ENCODE peak calls at places on chromosomes 4 and X, in ten cellular contexts. G is dorsolateral prefrontal cortex; I is body of pancreas; V is SK-N-SH; H is suprapubic skin; N is A549; W is mammary epithelial cell; S is GM23248; Z is CD8-positive, alpha-beta memory T cell; O is MM.1S. C is an unnamed sample.

GRCh38 chrX:45479835-45480422 is 279.3 kb upstream of the DIPK2B start:
- DNase-seq in G (no peak), V (no peak), N (peak), O (no peak), Z (no peak), H (no peak), S (peak), W (peak), I (no peak), C (peak)

GRCh38 chr4:37607018-37607417 is 79.2 kb downstream of the RELL1 start:
- DNase-seq in V (no peak), W (no peak), I (no peak), G (no peak), N (no peak), H (no peak), Z (no peak), O (no peak), S (no peak), C (no peak)

GRCh38 chr4:57131849-57132745 is 21.9 kb upstream of the IGFBP7 start:
- DNase-seq in Z (no peak), W (peak), G (no peak), N (no peak), O (no peak), I (peak), S (no peak), V (no peak), H (no peak), C (no peak)

GRCh38 chr4:105988671-105989070 is 93.4 kb downstream of the NPNT start:
- DNase-seq in I (no peak), N (no peak), O (no peak), W (peak), Z (no peak), S (no peak), G (no peak), V (no peak), H (no peak), C (no peak)

GRCh38 chr4:8345946-8346814 is 76.6 kb downstream of the HTRA3 start:
- DNase-seq in V (no peak), H (peak), S (no peak), I (no peak), G (peak), N (no peak), W (no peak), O (no peak), Z (no peak), C (no peak)

GRCh38 chrX:39936886-39937770 is 160.6 kb downstream of the BCOR start:
- DNase-seq in Z (no peak), W (no peak), O (peak), N (no peak), S (no peak), H (no peak), I (no peak), V (no peak), G (no peak), C (no peak)

GRCh38 chrX:129925305-129926092 is 19.5 kb downstream of the UTP14A start:
- DNase-seq in N (peak), H (peak), V (peak), S (peak), O (peak), G (peak), W (peak), Z (peak), I (peak), C (peak)

GRCh38 chr4:139522457-139522856 is 33.6 kb downstream of the SETD7 start:
- DNase-seq in O (no peak), Z (no peak), W (no peak), I (no peak), G (no peak), N (no peak), H (no peak), V (no peak), S (no peak), C (no peak)

GRCh38 chr4:3316146-3316545 is 23.3 kb downstream of the RGS12 start:
- DNase-seq in Z (no peak), V (no peak), O (no peak), I (no peak), G (no peak), N (no peak), H (no peak), W (no peak), S (no peak), C (no peak)

GRCh38 chr4:138560448-138560847 is 318.3 kb upstream of the SLC7A11 start:
- DNase-seq in I (no peak), O (no peak), V (no peak), Z (no peak), W (no peak), G (no peak), N (no peak), S (no peak), H (no peak), C (no peak)

GRCh38 chrX:18616688-18617087 is 55.2 kb downstream of the RS1 start:
- DNase-seq in W (no peak), G (no peak), V (no peak), N (no peak), I (no peak), H (no peak), O (no peak), Z (no peak), S (no peak), C (no peak)

GRCh38 chr4:159070742-159071141 is 32.1 kb upstream of the RAPGEF2 start:
- DNase-seq in V (no peak), Z (no peak), N (no peak), H (no peak), G (peak), O (no peak), I (no peak), S (peak), W (peak), C (peak)

GRCh38 chrX:118226060-118226428 is 109.4 kb upstream of the KLHL13 start:
- DNase-seq in W (no peak), O (peak), G (no peak), Z (no peak), V (peak), S (peak), H (no peak), I (no peak), N (peak), C (peak)

GRCh38 chrX:27918799-27919198 is 62.5 kb downstream of the DCAF8L1 start:
- DNase-seq in Z (no peak), W (peak), G (no peak), N (peak), S (no peak), O (no peak), V (no peak), I (peak), H (no peak), C (no peak)

GRCh38 chr4:148064451-148064850 is 332.6 kb downstream of the ARHGAP10 start:
- DNase-seq in G (no peak), I (no peak), W (no peak), S (no peak), V (no peak), N (no peak), H (no peak), Z (no peak), O (no peak), C (no peak)

GRCh38 chr4:152529880-152530279 is 6.0 kb downstream of the FBXW7 start:
- DNase-seq in S (no peak), I (no peak), H (no peak), G (no peak), N (no peak), W (no peak), O (no peak), Z (no peak), V (no peak), C (no peak)

GRCh38 chrX:41482153-41482850 is 35.2 kb downstream of the NYX start:
- DNase-seq in V (no peak), N (no peak), H (no peak), O (no peak), W (no peak), S (peak), Z (no peak), G (no peak), I (no peak), C (no peak)

GRCh38 chr4:91086008-91086407 is 958.8 kb downstream of the CCSER1 start:
- DNase-seq in W (no peak), G (no peak), H (no peak), V (no peak), S (no peak), Z (no peak), O (no peak), I (no peak), N (no peak), C (no peak)

GRCh38 chr4:184649971-184650855 is 675 bp downstream of the PRIMPOL start:
- DNase-seq in N (peak), W (peak), O (peak), Z (no peak), V (peak), G (no peak), S (peak), H (no peak), I (peak), C (no peak)

GRCh38 chrX:98412058-98412457 is 1528.3 kb downstream of the RPA4 start:
- DNase-seq in V (no peak), H (no peak), G (no peak), Z (no peak), S (no peak), I (no peak), O (no peak), W (no peak), N (no peak), C (no peak)

GRCh38 chrX:101999644-102000539 is 68.1 kb upstream of the ZMAT1 start:
- DNase-seq in O (no peak), W (no peak), H (no peak), S (no peak), I (no peak), V (no peak), G (no peak), N (no peak), Z (no peak), C (no peak)

GRCh38 chrX:13689519-13690211 is 737 bp downstream of the RAB9A start:
- DNase-seq in Z (no peak), O (no peak), G (no peak), H (no peak), V (no peak), S (peak), W (peak), N (no peak), I (no peak), C (peak)

GRCh38 chr4:89427765-89428164 is 120.2 kb upstream of the GPRIN3 start:
- DNase-seq in G (no peak), V (no peak), I (peak), Z (no peak), W (no peak), O (no peak), N (peak), S (no peak), H (no peak), C (no peak)

GRCh38 chrX:9988762-9989161 is 21.6 kb downstream of the CLDN34 start:
- DNase-seq in I (no peak), W (no peak), Z (no peak), H (no peak), V (peak), N (peak), S (peak), G (no peak), O (peak), C (no peak)

GRCh38 chr4:68342139-68342538 is 7.8 kb downstream of the YTHDC1 start:
- DNase-seq in S (peak), I (peak), O (no peak), Z (no peak), V (no peak), G (no peak), W (peak), N (peak), H (no peak), C (peak)

GRCh38 chrX:43552166-43552565 is 103.9 kb upstream of the MAOA start:
- DNase-seq in I (no peak), G (no peak), Z (no peak), O (no peak), S (no peak), V (no peak), W (peak), H (no peak), N (peak), C (no peak)

GRCh38 chr4:110292994-110293744 is 94.8 kb upstream of the ELOVL6 start:
- DNase-seq in G (no peak), H (no peak), V (no peak), S (no peak), N (no peak), I (no peak), W (no peak), Z (no peak), O (no peak), C (no peak)

GRCh38 chrX:83446355-83446754 is 61.7 kb upstream of the POU3F4 start:
- DNase-seq in W (no peak), I (no peak), G (no peak), Z (no peak), V (no peak), S (no peak), O (no peak), H (no peak), N (no peak), C (no peak)
- H3K27ac ChIP-seq in W (no peak), I (no peak), G (no peak), Z (no peak), V (no peak), S (no peak), O (no peak), H (no peak), N (no peak), C (no peak)

GRCh38 chr4:26136615-26137014 is 184.2 kb upstream of the RBPJ start:
- DNase-seq in Z (no peak), N (no peak), G (no peak), W (no peak), V (no peak), I (no peak), S (no peak), O (no peak), H (no peak), C (no peak)

GRCh38 chr4:26141916-26142638 is 178.7 kb upstream of the RBPJ start:
- DNase-seq in V (no peak), H (no peak), W (no peak), G (no peak), N (no peak), O (no peak), S (peak), I (peak), Z (no peak), C (no peak)

GRCh38 chr4:26139310-26139924 is 181.4 kb upstream of the RBPJ start:
- DNase-seq in H (no peak), N (no peak), S (peak), W (no peak), V (no peak), Z (no peak), G (no peak), O (no peak), I (no peak), C (no peak)

GRCh38 chr4:26141101-26141830 is 179.5 kb upstream of the RBPJ start:
- DNase-seq in H (no peak), W (no peak), I (no peak), V (no peak), Z (no peak), G (no peak), S (no peak), N (no peak), O (no peak), C (no peak)

DNA sequence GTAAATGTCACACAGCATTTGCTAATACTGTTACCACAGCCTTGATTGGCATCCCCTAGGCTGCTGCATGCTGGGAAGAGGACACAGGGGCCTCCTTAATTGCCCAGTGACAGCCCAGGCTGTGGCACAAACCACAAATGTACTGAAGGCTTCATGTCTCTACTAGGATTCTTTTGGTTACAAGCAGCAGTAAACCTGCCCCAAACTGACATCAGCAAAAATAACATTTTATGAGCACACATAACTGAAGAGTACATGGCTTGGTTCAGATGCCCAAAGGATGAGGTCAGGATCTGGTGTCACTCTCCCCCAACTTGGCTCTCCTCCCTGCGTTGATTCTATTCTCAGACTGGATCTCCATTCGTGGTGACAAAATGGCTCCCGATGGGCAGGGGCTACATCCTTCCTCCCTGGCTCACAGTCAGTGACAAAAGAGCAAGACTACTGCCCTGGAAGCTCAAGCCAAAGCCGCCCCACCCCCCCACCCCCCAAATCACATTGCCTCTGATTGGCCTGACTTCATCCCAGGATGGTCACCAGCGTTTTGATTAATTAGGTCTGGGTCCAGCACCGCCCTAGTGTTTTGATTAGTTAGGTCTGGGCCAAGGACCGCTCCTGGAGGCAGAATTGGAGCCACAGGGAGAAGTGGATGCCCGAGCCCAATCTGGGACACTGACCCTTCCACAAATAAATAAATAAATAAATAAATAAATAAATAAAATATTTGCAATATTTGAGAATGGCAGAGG is 180.5 kb upstream of the RBPJ start:
- DNase-seq in I (no peak), N (no peak), V (no peak), Z (no peak), W (no peak), H (no peak), S (peak), G (no peak), O (no peak), C (peak)
- H3K4me3 ChIP-seq in I (no peak), N (no peak), V (no peak), Z (no peak), W (no peak), H (no peak), S (no peak), G (no peak), O (no peak), C (no peak)

GRCh38 chr4:116866116-116866515 is 219.3 kb downstream of the TRAM1L1 start:
- DNase-seq in S (no peak), Z (no peak), V (no peak), I (no peak), O (no peak), N (no peak), G (no peak), W (no peak), H (no peak), C (no peak)
- H3K27ac ChIP-seq in S (no peak), Z (no peak), V (no peak), I (no peak), O (no peak), N (no peak), G (no peak), W (no peak), H (no peak), C (no peak)

GRCh38 chrX:69503228-69503834 is 795 bp upstream of the NALF2 start:
- DNase-seq in V (peak), Z (no peak), S (no peak), H (no peak), O (no peak), W (no peak), I (peak), N (peak), G (no peak), C (no peak)

GRCh38 chrX:69503835-69504625 is at the start of gene NALF2:
- DNase-seq in N (peak), I (peak), W (peak), Z (no peak), H (no peak), V (peak), G (no peak), O (peak), S (peak), C (no peak)

GRCh38 chrX:69506617-69507499 is 2.7 kb downstream of the NALF2 start:
- DNase-seq in I (no peak), N (no peak), G (no peak), O (no peak), W (no peak), H (no peak), S (peak), Z (no peak), V (no peak), C (no peak)

GRCh38 chrX:69505772-69506616 is 1.9 kb downstream of the NALF2 start:
- DNase-seq in Z (no peak), G (no peak), H (no peak), S (no peak), O (no peak), I (no peak), N (no peak), V (no peak), W (no peak), C (no peak)

GRCh38 chrX:69504626-69505612 is 793 bp downstream of the NALF2 start:
- DNase-seq in I (no peak), Z (no peak), N (no peak), G (no peak), V (peak), O (no peak), W (no peak), H (no peak), S (peak), C (no peak)
- H3K4me3 ChIP-seq in I (peak), Z (no peak), N (peak), G (peak), V (peak), O (peak), W (peak), H (peak), S (no peak), C (no peak)

DNA sequence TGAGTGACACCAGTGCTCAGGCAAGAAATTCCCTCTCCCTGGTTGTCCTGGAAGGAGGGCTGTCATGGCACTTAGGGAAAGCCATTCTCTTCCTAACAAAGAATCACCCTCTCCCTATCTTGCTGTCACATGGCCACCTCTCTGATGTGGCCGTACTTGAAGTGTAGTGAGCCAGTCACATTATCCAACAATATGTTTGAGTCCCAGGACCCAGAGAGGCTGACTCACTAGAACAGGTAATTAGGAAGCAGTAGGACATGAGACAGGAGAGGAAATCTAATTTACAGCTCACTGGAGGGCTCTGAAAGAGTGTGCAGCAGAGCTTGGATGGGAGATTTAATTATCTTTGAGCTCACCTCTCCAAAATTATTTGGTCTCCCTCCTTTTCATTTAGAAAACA is 299.1 kb downstream of the ARHGAP24 start:
- DNase-seq in G (no peak), N (no peak), Z (no peak), O (no peak), W (no peak), I (no peak), H (no peak), S (no peak), V (no peak), C (no peak)
- H3K27ac ChIP-seq in G (no peak), N (no peak), Z (no peak), O (no peak), W (no peak), I (no peak), H (no peak), S (no peak), V (no peak), C (no peak)

GRCh38 chrX:38807873-38808272 is 6.6 kb downstream of the MID1IP1 start:
- DNase-seq in G (no peak), O (no peak), Z (no peak), V (no peak), W (no peak), S (peak), I (no peak), H (no peak), N (no peak), C (no peak)

GRCh38 chrX:38806875-38807601 is 5.8 kb downstream of the MID1IP1 start:
- DNase-seq in N (no peak), V (no peak), W (no peak), Z (no peak), H (no peak), O (no peak), G (no peak), S (peak), I (peak), C (no peak)

GRCh38 chrX:38805294-38806053 is 4.2 kb downstream of the MID1IP1 start:
- DNase-seq in O (peak), V (peak), N (peak), W (peak), S (peak), G (peak), H (peak), I (peak), Z (peak), C (no peak)

GRCh38 chrX:38804481-38805293 is 3.4 kb downstream of the MID1IP1 start:
- DNase-seq in S (peak), G (no peak), N (peak), V (peak), O (peak), I (peak), W (peak), Z (no peak), H (no peak), C (no peak)

DNA sequence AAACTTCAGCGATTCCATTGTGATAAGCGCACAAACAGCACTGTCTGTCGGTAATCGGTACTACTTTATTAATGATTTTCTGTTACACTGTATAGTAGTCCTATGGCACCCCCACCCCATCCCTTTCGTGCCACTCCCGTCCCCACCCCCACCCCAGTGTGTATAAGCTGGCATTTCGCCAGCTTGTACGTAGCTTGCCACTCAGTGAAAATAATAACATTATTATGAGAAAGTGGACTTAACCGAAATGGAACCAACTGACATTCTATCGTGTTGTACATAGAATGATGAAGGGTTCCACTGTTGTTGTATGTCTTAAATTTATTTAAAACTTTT is 4.8 kb downstream of the MID1IP1 start:
- DNase-seq in S (peak), V (peak), Z (no peak), O (no peak), N (no peak), I (no peak), H (no peak), G (no peak), W (no peak), C (no peak)
- H3K4me3 ChIP-seq in S (peak), V (peak), Z (peak), O (peak), N (peak), I (peak), H (peak), G (peak), W (peak), C (peak)

C was measured in brain microvascular endothelial cell.